ENCODE peak calls at places on chromosomes 7 and 10, in six cellular contexts. A is T-cell; Q is stimulated activated naive B cell treated with anti-CD40 and anti-IgM and Interleukin-4, amounts not matched to agents 10 μg/mL and 1 μg/mL and 100 μg/mL, for 72 hours; T is activated effector memory CD4-positive, alpha-beta T cell treated with Interleukin-2 at 50 U/mL for 16 hours; O is fibroblast of villous mesenchyme; N is activated CD8-positive, alpha-beta memory T cell treated with anti-CD3 and anti-CD28 coated beads for 48 hours. K is an unnamed sample.

GRCh38 chr7:100425347-100425746 is 3.2 kb downstream of the ZCWPW1 start:
- DNase-seq in A (no peak), Q (no peak), T (no peak), O (no peak), N (no peak), K (no peak)

GRCh38 chr7:16989883-16990413 is 108.2 kb upstream of the AGR3 start:
- DNase-seq in A (no peak), Q (no peak), T (no peak), O (peak; percentile 90), N (no peak), K (peak; percentile 74)

GRCh38 chr7:71055504-71055903 is 76.4 kb upstream of the GALNT17 start:
- DNase-seq in A (no peak), Q (no peak), T (no peak), O (no peak), N (no peak), K (no peak)

GRCh38 chr7:127146746-127147536 is 105.8 kb downstream of the GRM8 start:
- DNase-seq in A (no peak), Q (no peak), T (no peak), O (no peak), N (no peak), K (no peak)

GRCh38 chr7:26348234-26348851 is 56.7 kb downstream of the SNX10 start:
- DNase-seq in A (no peak), Q (no peak), T (no peak), O (no peak), N (no peak), K (no peak)

GRCh38 chr10:31515116-31515515 is 196.1 kb downstream of the ZEB1 start:
- DNase-seq in A (no peak), Q (no peak), T (no peak), O (no peak), N (no peak), K (no peak)

GRCh38 chr10:6221971-6222751 is 19.4 kb downstream of the PFKFB3 start:
- DNase-seq in A (no peak), Q (no peak), T (no peak), O (no peak), N (no peak), K (peak; percentile 59)

GRCh38 chr7:103143865-103144264 is 5.0 kb downstream of the NAPEPLD start:
- DNase-seq in A (no peak), Q (no peak), T (no peak), O (no peak), N (no peak), K (no peak)

GRCh38 chr10:63929826-63930467 is 408.7 kb downstream of the REEP3 start:
- DNase-seq in A (no peak), Q (no peak), T (no peak), O (no peak), N (no peak), K (no peak)

GRCh38 chr10:45375716-45376231 is 1.8 kb downstream of the ALOX5 start:
- DNase-seq in A (no peak), Q (no peak), T (no peak), O (no peak), N (no peak), K (no peak)

GRCh38 chr10:132648072-132648855 is 110.7 kb downstream of the INPP5A start:
- DNase-seq in A (no peak), Q (no peak), T (no peak), O (no peak), N (no peak), K (no peak)

GRCh38 chr10:79393924-79394610 is 46.8 kb downstream of the PPIF start:
- DNase-seq in A (no peak), Q (no peak), T (no peak), O (no peak), N (no peak), K (no peak)

GRCh38 chr10:30445716-30446115 is 11.7 kb downstream of the MAP3K8 start:
- DNase-seq in A (no peak), Q (no peak), T (no peak), O (peak; percentile 74), N (no peak), K (peak; percentile 78)

GRCh38 chr10:114151486-114151885 is 22.5 kb downstream of the CCDC186 start:
- DNase-seq in A (no peak), Q (no peak), T (no peak), O (peak; percentile 40), N (no peak), K (peak; percentile 63)

GRCh38 chr7:41993173-41993867 is 243.7 kb downstream of the GLI3 start:
- DNase-seq in A (no peak), Q (no peak), T (no peak), O (peak; percentile 78), N (no peak), K (peak; percentile 37)

GRCh38 chr10:43250925-43251663 is 15.8 kb downstream of the RASGEF1A start:
- DNase-seq in A (no peak), Q (no peak), T (no peak), O (no peak), N (no peak), K (no peak)

GRCh38 chr10:113997428-113997827 is 46.2 kb upstream of the ADRB1 start:
- DNase-seq in A (no peak), Q (no peak), T (no peak), O (no peak), N (no peak), K (no peak)

GRCh38 chr10:13831711-13832110 is 244.9 kb downstream of the PRPF18 start:
- DNase-seq in A (no peak), Q (peak; percentile 46), T (no peak), O (no peak), N (no peak), K (peak; percentile 49)

GRCh38 chr7:121107923-121108498 is 119.5 kb downstream of the CPED1 start:
- DNase-seq in A (no peak), Q (no peak), T (no peak), O (peak; percentile 80), N (no peak), K (peak; percentile 79)

GRCh38 chr10:27143686-27144085 is 10.5 kb downstream of the YME1L1 start:
- DNase-seq in A (no peak), Q (no peak), T (no peak), O (peak; percentile 51), N (no peak), K (no peak)

GRCh38 chr7:106111671-106112117 is 418 bp downstream of the SYPL1 start:
- DNase-seq in A (peak; percentile 16), Q (peak; percentile 78), T (peak; percentile 31), O (peak; percentile 77), N (peak; percentile 26), K (peak; percentile 73)

GRCh38 chr7:151086802-151087246 is 549 bp downstream of the AGAP3 start:
- DNase-seq in A (no peak), Q (no peak), T (peak; percentile 8), O (peak; percentile 51), N (no peak), K (peak; percentile 51)

GRCh38 chr7:39588401-39588800 is 22.2 kb downstream of the YAE1 start:
- DNase-seq in A (no peak), Q (no peak), T (no peak), O (no peak), N (no peak), K (peak; percentile 87)

GRCh38 chr10:118238573-118239240 is 103.4 kb downstream of the FAM204A start:
- DNase-seq in A (no peak), Q (no peak), T (no peak), O (peak; percentile 44), N (no peak), K (peak; percentile 8)

GRCh38 chr7:48285365-48285764 is 114.1 kb downstream of the ABCA13 start:
- DNase-seq in A (no peak), Q (no peak), T (no peak), O (peak; percentile 51), N (no peak), K (peak; percentile 1)

GRCh38 chr7:132061931-132062330 is 505.5 kb upstream of the PODXL start:
- DNase-seq in A (no peak), Q (no peak), T (no peak), O (no peak), N (no peak), K (no peak)

GRCh38 chr10:90920986-90921643 is at the start of gene ANKRD1:
- DNase-seq in A (no peak), Q (no peak), T (no peak), O (peak; percentile 61), N (no peak), K (peak; percentile 88)

GRCh38 chr10:52322941-52323340 is 8.9 kb downstream of the DKK1 start:
- DNase-seq in A (no peak), Q (no peak), T (no peak), O (no peak), N (no peak), K (no peak)

GRCh38 chr10:65110029-65110428 is 1588.8 kb downstream of the REEP3 start:
- DNase-seq in A (no peak), Q (no peak), T (no peak), O (no peak), N (no peak), K (no peak)

GRCh38 chr10:73850205-73850604 is 24.1 kb downstream of the CAMK2G start:
- DNase-seq in A (no peak), Q (no peak), T (no peak), O (no peak), N (no peak), K (no peak)

GRCh38 chr10:68871105-68871711 is 29.9 kb upstream of the DDX50 start:
- DNase-seq in A (no peak), Q (no peak), T (no peak), O (peak; percentile 55), N (no peak), K (peak; percentile 93)

GRCh38 chr10:74145133-74145532 is 5.5 kb downstream of the AP3M1 start:
- DNase-seq in A (no peak), Q (no peak), T (no peak), O (peak; percentile 92), N (no peak), K (peak; percentile 77)

GRCh38 chr7:101817930-101818698 is 688 bp downstream of the CUX1 start:
- DNase-seq in A (no peak), Q (no peak), T (no peak), O (peak; percentile 82), N (no peak), K (peak; percentile 36)

GRCh38 chr10:47322300-47323061 is at the start of gene GDF2:
- DNase-seq in A (no peak), Q (no peak), T (no peak), O (no peak), N (no peak), K (no peak)

GRCh38 chr10:4812952-4813351 is 13.1 kb upstream of the AKR1E2 start:
- DNase-seq in A (no peak), Q (no peak), T (no peak), O (peak; percentile 91), N (no peak), K (peak; percentile 90)

GRCh38 chr7:15561840-15562239 is at the start of gene AGMO:
- DNase-seq in A (no peak), Q (no peak), T (no peak), O (no peak), N (no peak), K (no peak)